ENCODE peak calls at places on chromosome 15, in nine cellular contexts. G, F, E, J, M, I, A, T and V are unnamed samples.

GRCh38 chr15:29053006-29053405 is 167.2 kb downstream of the APBA2 start:
- DNase-seq in G (no peak), F (no peak), E (no peak), J (no peak), M (no peak), I (no peak), A (no peak), T (no peak), V (no peak)

GRCh38 chr15:48177383-48177874 is 666 bp downstream of the MYEF2 start:
- DNase-seq in G (no peak), F (no peak), E (peak), J (no peak), M (peak), I (peak), A (peak), T (no peak), V (peak)

GRCh38 chr15:41521614-41522013 is 8.0 kb upstream of the LTK start:
- DNase-seq in G (no peak), F (no peak), E (no peak), J (no peak), M (no peak), I (no peak), A (no peak), T (no peak), V (no peak)

GRCh38 chr15:61195116-61196002 is 33.7 kb downstream of the RORA start:
- DNase-seq in G (no peak), F (no peak), E (peak), J (no peak), M (peak), I (peak), A (peak), T (no peak), V (peak)

GRCh38 chr15:71002321-71002720 is 109.7 kb downstream of the LRRC49 start:
- DNase-seq in G (no peak), F (no peak), E (peak), J (no peak), M (no peak), I (peak), A (no peak), T (no peak), V (no peak)

GRCh38 chr15:54374184-54374947 is 396.1 kb downstream of the UNC13C start:
- DNase-seq in G (no peak), F (no peak), E (no peak), J (no peak), M (no peak), I (no peak), A (no peak), T (no peak), V (no peak)

GRCh38 chr15:53197426-53197839 is 407.3 kb upstream of the ONECUT1 start:
- DNase-seq in G (peak), F (peak), E (peak), J (peak), M (no peak), I (peak), A (peak), T (peak), V (peak)

GRCh38 chr15:32657198-32657886 is 15.8 kb downstream of the SCG5 start:
- DNase-seq in G (no peak), F (no peak), E (no peak), J (no peak), M (no peak), I (peak), A (no peak), T (no peak), V (no peak)

GRCh38 chr15:75389791-75390382 is 21.5 kb upstream of the MAN2C1 start:
- DNase-seq in G (no peak), F (no peak), E (peak), J (no peak), M (no peak), I (peak), A (no peak), T (no peak), V (no peak)

GRCh38 chr15:74170083-74170844 is 3.2 kb upstream of the ISLR start:
- DNase-seq in G (no peak), F (no peak), E (no peak), J (no peak), M (no peak), I (no peak), A (no peak), T (no peak), V (no peak)

GRCh38 chr15:39942101-39942752 is 8.3 kb downstream of the EIF2AK4 start:
- DNase-seq in G (no peak), F (no peak), E (peak), J (no peak), M (no peak), I (peak), A (no peak), T (no peak), V (no peak)

GRCh38 chr15:47485419-47485818 is 231.9 kb upstream of the SEMA6D start:
- DNase-seq in G (no peak), F (no peak), E (no peak), J (no peak), M (no peak), I (no peak), A (no peak), T (no peak), V (no peak)

GRCh38 chr15:56293495-56294292 is 50.0 kb upstream of the RFX7 start:
- DNase-seq in G (no peak), F (no peak), E (no peak), J (no peak), M (no peak), I (no peak), A (no peak), T (no peak), V (no peak)

GRCh38 chr15:70101459-70102113 is 3.9 kb upstream of the TLE3 start:
- DNase-seq in G (peak), F (peak), E (peak), J (no peak), M (peak), I (peak), A (peak), T (no peak), V (peak)